ENCODE peak calls at places on chromosome 10, in five cellular contexts. O is sigmoid colon, S is H9, B is AG04450, E is ovary. Q is an unnamed sample. For H3K9me3, the result is how much of the 10 kb centered on the place peaks cover.

GRCh38 chr10:131503992-131504391 is 192.5 kb upstream of the TCERG1L start:
- DNase-seq in O (no peak), S (no peak), B (no peak), E (no peak), Q (no peak)

GRCh38 chr10:106285199-106285598 is 879.3 kb downstream of the SORCS1 start:
- DNase-seq in O (no peak), S (no peak), B (no peak), E (no peak), Q (no peak)

GRCh38 chr10:56222237-56222636 is 138.8 kb downstream of the ZWINT start:
- DNase-seq in O (no peak), S (no peak), B (no peak), E (no peak), Q (no peak)

GRCh38 chr10:88423732-88424131 is 159.4 kb downstream of the RNLS start:
- DNase-seq in O (no peak), S (no peak), B (no peak), E (no peak), Q (no peak)

GRCh38 chr10:23331567-23332290 is 12.9 kb downstream of the C10orf67 start:
- DNase-seq in O (no peak), S (no peak), B (no peak), E (no peak), Q (no peak)

GRCh38 chr10:132458595-132459251 is 61.7 kb downstream of the PWWP2B start:
- DNase-seq in O (no peak), S (peak), B (no peak), E (peak), Q (peak)

GRCh38 chr10:81414038-81414437 is 461.0 kb upstream of the NRG3 start:
- DNase-seq in O (no peak), S (peak), B (no peak), E (no peak), Q (no peak)

GRCh38 chr10:43819464-43820225 is 171.0 kb upstream of the ZNF32 start:
- DNase-seq in O (no peak), S (no peak), B (no peak), E (no peak), Q (no peak)

GRCh38 chr10:76037531-76037930 is 606.1 kb downstream of the LRMDA start:
- DNase-seq in O (no peak), S (no peak), B (no peak), E (no peak), Q (no peak)

GRCh38 chr10:110360857-110361474 is 56.2 kb upstream of the SMNDC1 start:
- DNase-seq in O (no peak), S (no peak), B (no peak), E (no peak), Q (no peak)

GRCh38 chr10:127715782-127716378 is 21.1 kb upstream of the FOXI2 start:
- DNase-seq in O (no peak), S (no peak), B (no peak), E (no peak), Q (no peak)

GRCh38 chr10:103916254-103916653 is 1.7 kb downstream of the STN1 start:
- DNase-seq in O (no peak), S (no peak), B (no peak), E (no peak), Q (no peak)

GRCh38 chr10:11167233-11167979 is 149.7 kb downstream of the CELF2 start:
- DNase-seq in O (no peak), S (no peak), B (no peak), E (no peak), Q (no peak)
- H3K27ac ChIP-seq in O (peak), S (no peak), B (no peak), E (no peak), Q (peak)

GRCh38 chr10:42475168-42476098 is 162.9 kb downstream of the ZNF33B start:
- DNase-seq in O (no peak), S (no peak), B (no peak), E (no peak), Q (no peak)

GRCh38 chr10:42482411-42482810 is 156.0 kb downstream of the ZNF33B start:
- DNase-seq in O (no peak), S (no peak), B (no peak), E (no peak), Q (no peak)

GRCh38 chr10:42479057-42479456 is 159.3 kb downstream of the ZNF33B start:
- DNase-seq in O (no peak), S (no peak), B (no peak), E (no peak), Q (no peak)

GRCh38 chr10:42476101-42476500 is 162.3 kb downstream of the ZNF33B start:
- DNase-seq in O (no peak), S (no peak), B (no peak), E (no peak), Q (no peak)

GRCh38 chr10:42477170-42477569 is 161.2 kb downstream of the ZNF33B start:
- DNase-seq in O (no peak), S (no peak), B (no peak), E (no peak), Q (no peak)
- H3K9me3 ChIP-seq in O (under half), S (half or more), B (under half), E (under half), Q (under half)

GRCh38 chr10:95475827-95476481 is 85.2 kb downstream of the SORBS1 start:
- DNase-seq in O (no peak), S (no peak), B (no peak), E (no peak), Q (no peak)
- TF ChIP-seq CTCF in O (no peak), S (no peak), B (no peak), E (no peak), Q (no peak)

GRCh38 chr10:14541379-14541778 is 210.7 kb upstream of the FRMD4A start:
- DNase-seq in O (no peak), S (no peak), B (no peak), E (no peak), Q (no peak)

GRCh38 chr10:14540611-14541010 is 209.9 kb upstream of the FRMD4A start:
- DNase-seq in O (no peak), S (no peak), B (no peak), E (no peak), Q (no peak)

GRCh38 chr10:14545827-14546226 is 215.1 kb upstream of the FRMD4A start:
- DNase-seq in O (no peak), S (no peak), B (peak), E (no peak), Q (no peak)

GRCh38 chr10:14543904-14544210 is 213.1 kb upstream of the FRMD4A start:
- DNase-seq in O (no peak), S (no peak), B (no peak), E (no peak), Q (no peak)

GRCh38 chr10:14543048-14543903 is 212.6 kb upstream of the FRMD4A start:
- DNase-seq in O (no peak), S (no peak), B (no peak), E (peak), Q (peak)
- H3K27ac ChIP-seq in O (no peak), S (no peak), B (no peak), E (peak), Q (peak)

GRCh38 chr10:37741831-37742230 is 115.6 kb downstream of the ZNF248 start:
- DNase-seq in O (no peak), S (no peak), B (no peak), E (no peak), Q (no peak)

GRCh38 chr10:37748170-37748569 is 109.2 kb downstream of the ZNF248 start:
- DNase-seq in O (no peak), S (no peak), B (no peak), E (no peak), Q (no peak)

GRCh38 chr10:37752309-37752875 is 105.0 kb downstream of the ZNF248 start:
- DNase-seq in O (no peak), S (no peak), B (no peak), E (no peak), Q (no peak)

DNA sequence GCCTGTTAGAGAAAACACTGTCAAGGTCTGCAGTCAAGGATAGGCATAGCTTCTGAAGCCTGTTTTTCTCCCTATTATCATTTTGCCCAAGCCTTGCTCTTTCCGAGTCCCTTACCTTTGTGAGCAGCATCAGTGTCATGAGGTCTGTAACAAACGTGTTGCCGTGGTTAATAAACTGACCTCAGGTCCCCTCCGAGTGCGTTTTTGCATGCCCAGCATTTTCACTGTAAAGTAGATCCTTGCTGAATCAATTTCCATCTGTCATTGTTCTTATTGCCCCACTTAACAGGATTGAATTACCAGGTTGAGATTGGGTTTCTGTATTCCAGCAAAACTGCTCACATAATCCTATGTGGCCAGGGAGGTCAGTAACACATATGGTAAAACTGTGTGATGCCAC is 110.3 kb downstream of the ZNF248 start:
- DNase-seq in O (no peak), S (no peak), B (no peak), E (no peak), Q (no peak)
- H3K9me3 ChIP-seq in O (under half), S (half or more), B (under half), E (under half), Q (under half)

GRCh38 chr10:124971276-124971675 is 29.4 kb downstream of the ZRANB1 start:
- DNase-seq in O (no peak), S (no peak), B (no peak), E (no peak), Q (no peak)
- TF ChIP-seq CTCF in O (no peak), S (no peak), B (no peak), E (no peak), Q (no peak)

DNA sequence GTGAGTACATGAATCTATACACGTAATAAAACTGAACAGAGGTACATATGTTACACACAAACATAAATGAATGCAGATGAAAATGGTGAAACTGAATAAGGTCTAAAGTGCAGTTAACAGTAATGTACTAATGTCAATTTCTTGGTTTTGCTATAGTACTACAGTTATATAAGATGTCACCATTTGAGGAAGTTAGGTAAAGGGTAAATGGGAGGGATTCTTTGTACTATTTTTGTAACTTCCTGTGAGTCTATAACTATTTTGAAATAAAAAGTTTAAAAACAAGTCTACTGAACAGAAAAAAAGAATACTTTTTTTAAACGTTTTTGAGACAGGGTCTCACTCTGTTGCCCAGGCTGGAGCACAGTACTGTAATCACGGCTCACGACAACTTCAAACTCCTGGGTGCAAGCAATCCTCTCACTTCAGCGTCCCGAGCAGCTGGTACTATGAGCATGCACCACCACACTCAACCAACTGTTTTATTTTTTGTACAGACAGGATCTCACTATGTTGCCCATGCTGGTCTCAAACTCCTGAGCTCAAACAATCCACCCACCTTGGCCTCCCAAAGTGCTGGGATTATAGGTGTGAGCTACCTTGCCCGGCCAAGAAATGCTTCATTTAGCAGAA is 71.5 kb downstream of the WAPL start:
- DNase-seq in O (no peak), S (no peak), B (no peak), E (no peak), Q (no peak)
- H3K27ac ChIP-seq in O (no peak), S (no peak), B (no peak), E (no peak), Q (no peak)

GRCh38 chr10:96683065-96683464 is 37.2 kb downstream of the PIK3AP1 start:
- DNase-seq in O (no peak), S (no peak), B (peak), E (no peak), Q (no peak)
- H3K9me3 ChIP-seq in O (under half), S (under half), B (under half), E (under half), Q (under half)

DNA sequence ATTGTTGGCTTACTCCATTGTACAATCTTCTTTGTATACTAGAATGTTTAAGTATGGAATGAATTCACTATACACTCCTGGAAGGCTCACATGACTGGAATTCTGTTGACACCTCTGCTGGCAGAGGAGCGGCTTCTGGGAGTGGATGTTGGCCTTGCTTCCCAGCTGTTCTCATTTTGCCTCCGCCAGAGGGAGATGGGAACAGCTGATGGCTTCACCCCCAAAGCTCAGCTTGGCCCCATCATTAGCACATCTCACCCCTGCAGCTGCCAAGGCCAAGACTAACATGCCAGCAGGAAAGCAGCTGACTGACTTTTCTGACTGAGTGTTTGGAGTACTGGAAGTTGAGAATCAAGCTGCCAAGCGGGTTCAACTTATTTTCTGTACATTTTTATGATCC is 15.1 kb downstream of the ADAM12 start:
- DNase-seq in O (no peak), S (no peak), B (peak), E (peak), Q (no peak)
- TF ChIP-seq CTCF in O (no peak), S (no peak), B (peak), E (no peak), Q (no peak)

DNA sequence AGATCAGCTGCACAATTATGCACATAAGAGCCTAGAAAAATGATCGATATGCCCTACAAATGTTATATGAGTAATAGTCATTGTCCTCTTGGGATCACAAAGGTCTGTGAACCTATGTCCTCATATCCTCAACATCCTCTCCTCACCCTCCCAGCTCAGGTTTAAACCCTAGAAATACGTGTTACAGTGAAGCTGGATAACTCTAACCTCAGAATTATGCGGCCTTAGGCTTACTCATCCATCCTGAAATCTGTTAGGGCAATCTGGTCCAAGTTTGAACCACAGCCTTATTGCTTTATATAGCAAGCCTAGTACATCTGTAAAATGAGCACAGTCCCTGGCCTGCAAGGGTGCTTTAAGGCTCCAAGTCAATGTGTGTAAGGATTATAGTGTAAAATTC is 84.2 kb upstream of the FRMD4A start:
- DNase-seq in O (no peak), S (no peak), B (peak), E (no peak), Q (no peak)
- H3K27ac ChIP-seq in O (no peak), S (no peak), B (no peak), E (no peak), Q (no peak)